ENCODE peak calls at places on chromosomes 5 and 9, in four cellular contexts. Z, N, C and K are unnamed samples.

GRCh38 chr9:34717996-34718614 is 8.2 kb upstream of the CCL21 start:
- DNase-seq in N (no peak), Z (no peak), C (no peak), K (no peak)

GRCh38 chr5:120677481-120677880 is 213.4 kb downstream of the PRR16 start:
- DNase-seq in N (no peak), C (no peak), Z (no peak), K (no peak)

GRCh38 chr9:96612105-96612965 is 7.3 kb downstream of the CDC14B start:
- DNase-seq in Z (no peak), C (peak), N (peak), K (peak)

GRCh38 chr5:132008961-132009680 is 2.3 kb downstream of the ACSL6 start:
- DNase-seq in N (peak), Z (no peak), C (no peak), K (no peak)

GRCh38 chr5:9850456-9850855 is 220.3 kb upstream of the TAS2R1 start:
- DNase-seq in Z (no peak), C (no peak), N (no peak), K (no peak)

GRCh38 chr9:98344581-98344980 is 89.1 kb upstream of the TBC1D2 start:
- DNase-seq in Z (no peak), C (no peak), N (no peak), K (no peak)

GRCh38 chr9:128280084-128280622 is 4.1 kb downstream of the SWI5 start:
- DNase-seq in N (no peak), Z (no peak), C (no peak), K (no peak)

GRCh38 chr5:116543501-116543900 is 31.1 kb downstream of the SEMA6A start:
- DNase-seq in N (no peak), Z (no peak), C (no peak), K (no peak)

GRCh38 chr5:172953776-172954189 is 5.4 kb upstream of the RPL26L1 start:
- DNase-seq in N (no peak), C (peak), Z (no peak), K (peak)

GRCh38 chr5:6372251-6373080 is 5.9 kb downstream of the MED10 start:
- DNase-seq in Z (no peak), N (no peak), C (no peak), K (no peak)

GRCh38 chr5:89117131-89117644 is 234.2 kb upstream of the MEF2C start:
- DNase-seq in Z (no peak), N (no peak), C (peak), K (peak)

GRCh38 chr5:74054139-74054538 is 428.1 kb downstream of the ARHGEF28 start:
- DNase-seq in N (no peak), Z (no peak), C (no peak), K (no peak)

GRCh38 chr5:124570285-124571035 is 176.0 kb downstream of the ZNF608 start:
- DNase-seq in N (no peak), Z (no peak), C (no peak), K (no peak)

GRCh38 chr5:134124289-134125194 is 10.1 kb downstream of the TCF7 start:
- DNase-seq in N (no peak), C (peak), Z (no peak), K (peak)

GRCh38 chr5:68407312-68408239 is 192.0 kb downstream of the PIK3R1 start:
- DNase-seq in Z (no peak), N (no peak), C (no peak), K (no peak)

GRCh38 chr5:167688331-167688730 is 603.1 kb upstream of the WWC1 start:
- DNase-seq in N (no peak), Z (no peak), C (no peak), K (no peak)

GRCh38 chr5:58754250-58754649 is 171.4 kb downstream of the RAB3C start:
- DNase-seq in N (no peak), Z (no peak), C (no peak), K (no peak)

GRCh38 chr9:5976668-5977397 is 38.6 kb downstream of the RANBP6 start:
- DNase-seq in C (no peak), Z (no peak), N (no peak), K (no peak)

GRCh38 chr5:120091376-120091948 is 372.6 kb upstream of the PRR16 start:
- DNase-seq in N (no peak), C (no peak), Z (no peak), K (no peak)

GRCh38 chr5:175444060-175444904 is at the start of gene DRD1:
- DNase-seq in N (peak), C (no peak), Z (no peak), K (peak)

GRCh38 chr5:159451197-159452052 is 121.1 kb upstream of the IL12B start:
- DNase-seq in Z (no peak), C (peak), N (peak), K (peak)

GRCh38 chr5:166834246-166834645 is 1457.2 kb upstream of the WWC1 start:
- DNase-seq in N (no peak), C (no peak), Z (no peak), K (no peak)

GRCh38 chr9:77421506-77422265 is 226.4 kb downstream of the GNA14 start:
- DNase-seq in N (no peak), Z (no peak), C (peak), K (no peak)

GRCh38 chr5:76193635-76194034 is 110.5 kb downstream of the SV2C start:
- DNase-seq in Z (no peak), N (no peak), C (no peak), K (no peak)

GRCh38 chr5:136193396-136193935 is 504 bp upstream of the SMIM32 start:
- DNase-seq in Z (no peak), C (no peak), N (no peak), K (no peak)

GRCh38 chr5:39905356-39905755 is 480.6 kb upstream of the DAB2 start:
- DNase-seq in Z (no peak), C (no peak), N (no peak), K (no peak)

GRCh38 chr9:81665514-81665838 is 23.9 kb downstream of the TLE1 start:
- DNase-seq in C (no peak), Z (no peak), N (no peak), K (peak)

GRCh38 chr9:87479801-87480201 is 17.9 kb upstream of the DAPK1 start:
- DNase-seq in N (peak), Z (no peak), C (peak), K (no peak)

GRCh38 chr5:10431408-10431807 is 10.3 kb upstream of the ROPN1L start:
- DNase-seq in C (no peak), Z (no peak), N (no peak), K (no peak)

GRCh38 chr9:8859416-8859815 is 1059.8 kb upstream of the DMAC1 start:
- DNase-seq in C (no peak), Z (no peak), N (no peak), K (no peak)

GRCh38 chr5:159218595-159219023 is 9.3 kb upstream of the RNF145 start:
- DNase-seq in C (no peak), N (no peak), Z (no peak), K (no peak)